ENCODE peak calls at places on chromosomes 5 and 9, in six cellular contexts. R, K, L, O, T and E are unnamed samples.

GRCh38 chr5:113194125-113194524 is 217.5 kb downstream of the DCP2 start:
- DNase-seq in L (no peak), T (no peak), O (no peak), K (no peak), R (no peak), E (no peak)

GRCh38 chr9:114893221-114893620 is 37.2 kb downstream of the TNFSF8 start:
- DNase-seq in T (no peak), R (no peak), K (no peak), O (no peak), L (no peak), E (no peak)

GRCh38 chr9:92517046-92517445 is 18.7 kb downstream of the ECM2 start:
- DNase-seq in K (no peak), R (no peak), T (no peak), O (no peak), L (no peak), E (no peak)

GRCh38 chr5:90786756-90787155 is 228.2 kb downstream of the ADGRV1 start:
- DNase-seq in K (no peak), O (no peak), R (no peak), L (no peak), T (no peak), E (no peak)

GRCh38 chr5:1495525-1495897 is 28.2 kb downstream of the LPCAT1 start:
- DNase-seq in L (no peak), R (no peak), K (no peak), T (no peak), O (no peak), E (no peak)

GRCh38 chr9:6184749-6185645 is 30.6 kb upstream of the IL33 start:
- DNase-seq in L (no peak), T (no peak), O (peak; percentile 9), R (no peak), K (no peak), E (no peak)

GRCh38 chr5:51961154-51961562 is 577.9 kb downstream of the ISL1 start:
- DNase-seq in R (no peak), K (no peak), L (no peak), T (no peak), O (no peak), E (peak; percentile 5)

GRCh38 chr9:127123239-127123935 is 952 bp upstream of the ANGPTL2 start:
- DNase-seq in L (no peak), R (no peak), T (peak; percentile 20), K (no peak), O (no peak), E (no peak)

GRCh38 chr5:150993836-150994412 is 26.5 kb upstream of the GPX3 start:
- DNase-seq in O (no peak), R (no peak), K (no peak), L (no peak), T (no peak), E (no peak)

GRCh38 chr5:139677404-139678282 is 29.5 kb downstream of the CXXC5 start:
- DNase-seq in L (no peak), O (no peak), R (no peak), T (no peak), K (no peak), E (peak; percentile 91)

GRCh38 chr5:142013734-142014495 is 1.1 kb upstream of the GNPDA1 start:
- DNase-seq in L (no peak), K (peak; percentile 56), O (peak; percentile 89), R (no peak), T (peak; percentile 90), E (no peak)

GRCh38 chr5:80230269-80230992 is 25.4 kb downstream of the SERINC5 start:
- DNase-seq in R (no peak), O (no peak), L (no peak), T (no peak), K (no peak), E (no peak)

GRCh38 chr5:143582869-143583268 is 179.4 kb upstream of the NR3C1 start:
- DNase-seq in K (no peak), T (no peak), R (no peak), L (no peak), O (no peak), E (no peak)

GRCh38 chr5:117621921-117622320 is 1047.3 kb upstream of the SEMA6A start:
- DNase-seq in L (no peak), T (no peak), O (no peak), K (no peak), R (no peak), E (no peak)

GRCh38 chr9:4674783-4675182 is 4.6 kb upstream of the CDC37L1 start:
- DNase-seq in K (no peak), R (no peak), O (peak; percentile 87), L (no peak), T (peak; percentile 29), E (no peak)

GRCh38 chr5:143445726-143446125 is 42.2 kb upstream of the NR3C1 start:
- DNase-seq in K (no peak), L (no peak), T (no peak), O (peak; percentile 10), R (no peak), E (peak; percentile 16)

GRCh38 chr5:98460536-98460935 is 312.9 kb upstream of the RGMB start:
- DNase-seq in R (no peak), T (no peak), O (no peak), K (no peak), L (no peak), E (no peak)

GRCh38 chr5:82717734-82718133 is 359.5 kb downstream of the TMEM167A start:
- DNase-seq in L (no peak), K (no peak), R (no peak), O (no peak), T (no peak), E (no peak)